ENCODE peak calls at places on chromosomes 1 and 21, in eight cellular contexts. One of them, this sample, is unnamed.

GRCh38 chr1:64042331-64043100 is 160.9 kb upstream of the UBE2U start:
- DNase-seq in suprapubic skin: peak; percentile 64
- DNase-seq in spleen: no peak
- DNase-seq in prostate gland: peak; percentile 73
- DNase-seq in HCT116: no peak
- DNase-seq in esophagus muscularis mucosa: peak; percentile 90
- DNase-seq in vagina: no peak
- DNase-seq in K562: no peak
- DNase-seq in this sample: peak; percentile 74

GRCh38 chr1:39901486-39902120 is at the start of gene MYCL:
- DNase-seq in suprapubic skin: peak; percentile 80
- DNase-seq in K562: peak; percentile 92
- DNase-seq in vagina: no peak
- DNase-seq in HCT116: peak; percentile 87
- DNase-seq in spleen: peak; percentile 90
- DNase-seq in esophagus muscularis mucosa: no peak
- DNase-seq in prostate gland: peak; percentile 94
- DNase-seq in this sample: peak; percentile 69

GRCh38 chr1:228034954-228035837 is 28.4 kb downstream of the WNT3A start:
- DNase-seq in HCT116: no peak
- DNase-seq in K562: no peak
- DNase-seq in vagina: no peak
- DNase-seq in prostate gland: no peak
- DNase-seq in suprapubic skin: peak; percentile 25
- DNase-seq in spleen: peak; percentile 40
- DNase-seq in esophagus muscularis mucosa: no peak
- DNase-seq in this sample: peak; percentile 44

GRCh38 chr1:23366598-23366997 is 3.0 kb downstream of the ZNF436 start:
- DNase-seq in prostate gland: peak; percentile 63
- DNase-seq in suprapubic skin: no peak
- DNase-seq in HCT116: no peak
- DNase-seq in K562: no peak
- DNase-seq in esophagus muscularis mucosa: no peak
- DNase-seq in spleen: no peak
- DNase-seq in vagina: no peak
- DNase-seq in this sample: no peak

GRCh38 chr1:166691476-166691875 is 147.8 kb upstream of the POGK start:
- DNase-seq in spleen: no peak
- DNase-seq in vagina: no peak
- DNase-seq in HCT116: no peak
- DNase-seq in prostate gland: no peak
- DNase-seq in suprapubic skin: no peak
- DNase-seq in esophagus muscularis mucosa: no peak
- DNase-seq in K562: no peak
- DNase-seq in this sample: no peak

GRCh38 chr1:201095581-201096531 is 16.4 kb downstream of the CACNA1S start:
- DNase-seq in spleen: no peak
- DNase-seq in K562: no peak
- DNase-seq in prostate gland: peak; percentile 19
- DNase-seq in esophagus muscularis mucosa: no peak
- DNase-seq in vagina: no peak
- DNase-seq in HCT116: no peak
- DNase-seq in suprapubic skin: no peak
- DNase-seq in this sample: no peak

GRCh38 chr1:62057631-62058290 is 136.9 kb upstream of the L1TD1 start:
- DNase-seq in prostate gland: no peak
- DNase-seq in K562: no peak
- DNase-seq in esophagus muscularis mucosa: no peak
- DNase-seq in spleen: no peak
- DNase-seq in HCT116: no peak
- DNase-seq in vagina: no peak
- DNase-seq in suprapubic skin: no peak
- DNase-seq in this sample: no peak

GRCh38 chr1:221431068-221431651 is 310.7 kb downstream of the DUSP10 start:
- DNase-seq in esophagus muscularis mucosa: no peak
- DNase-seq in HCT116: no peak
- DNase-seq in vagina: no peak
- DNase-seq in spleen: no peak
- DNase-seq in K562: no peak
- DNase-seq in prostate gland: no peak
- DNase-seq in suprapubic skin: no peak
- DNase-seq in this sample: no peak

GRCh38 chr1:204793259-204793658 is 77.4 kb upstream of the NFASC start:
- DNase-seq in K562: no peak
- DNase-seq in suprapubic skin: no peak
- DNase-seq in esophagus muscularis mucosa: no peak
- DNase-seq in spleen: no peak
- DNase-seq in HCT116: no peak
- DNase-seq in prostate gland: no peak
- DNase-seq in vagina: no peak
- DNase-seq in this sample: no peak

GRCh38 chr1:174217787-174218574 is 58.7 kb downstream of the RABGAP1L start:
- DNase-seq in spleen: no peak
- DNase-seq in HCT116: peak; percentile 21
- DNase-seq in esophagus muscularis mucosa: no peak
- DNase-seq in vagina: no peak
- DNase-seq in K562: peak; percentile 31
- DNase-seq in suprapubic skin: no peak
- DNase-seq in prostate gland: no peak
- DNase-seq in this sample: no peak

GRCh38 chr21:39647476-39647875 is 34.7 kb downstream of the B3GALT5 start:
- DNase-seq in K562: no peak
- DNase-seq in spleen: no peak
- DNase-seq in esophagus muscularis mucosa: no peak
- DNase-seq in suprapubic skin: no peak
- DNase-seq in HCT116: no peak
- DNase-seq in prostate gland: no peak
- DNase-seq in vagina: peak; percentile 31
- DNase-seq in this sample: no peak

GRCh38 chr21:36092676-36093075 is 22.9 kb downstream of the CBR1 start:
- DNase-seq in K562: no peak
- DNase-seq in vagina: no peak
- DNase-seq in esophagus muscularis mucosa: no peak
- DNase-seq in prostate gland: no peak
- DNase-seq in HCT116: no peak
- DNase-seq in suprapubic skin: no peak
- DNase-seq in spleen: no peak
- DNase-seq in this sample: no peak

GRCh38 chr1:232248276-232248803 is 381.6 kb downstream of the SIPA1L2 start:
- DNase-seq in esophagus muscularis mucosa: no peak
- DNase-seq in suprapubic skin: no peak
- DNase-seq in HCT116: no peak
- DNase-seq in spleen: no peak
- DNase-seq in prostate gland: no peak
- DNase-seq in vagina: no peak
- DNase-seq in K562: no peak
- DNase-seq in this sample: no peak

GRCh38 chr1:87473203-87473661 is 144.6 kb downstream of the LMO4 start:
- DNase-seq in prostate gland: no peak
- DNase-seq in K562: no peak
- DNase-seq in vagina: no peak
- DNase-seq in HCT116: no peak
- DNase-seq in spleen: no peak
- DNase-seq in suprapubic skin: no peak
- DNase-seq in esophagus muscularis mucosa: no peak
- DNase-seq in this sample: no peak

GRCh38 chr1:214331827-214332423 is 51.0 kb downstream of the SMYD2 start:
- DNase-seq in K562: peak; percentile 81
- DNase-seq in vagina: no peak
- DNase-seq in esophagus muscularis mucosa: no peak
- DNase-seq in spleen: no peak
- DNase-seq in prostate gland: no peak
- DNase-seq in HCT116: peak; percentile 26
- DNase-seq in suprapubic skin: no peak
- DNase-seq in this sample: no peak

GRCh38 chr1:235078927-235079381 is 49.7 kb downstream of the TOMM20 start:
- DNase-seq in vagina: no peak
- DNase-seq in HCT116: peak; percentile 33
- DNase-seq in K562: no peak
- DNase-seq in prostate gland: no peak
- DNase-seq in esophagus muscularis mucosa: no peak
- DNase-seq in spleen: no peak
- DNase-seq in suprapubic skin: no peak
- DNase-seq in this sample: no peak

GRCh38 chr1:245957446-245957845 is 549.6 kb downstream of the SMYD3 start:
- DNase-seq in suprapubic skin: no peak
- DNase-seq in esophagus muscularis mucosa: no peak
- DNase-seq in K562: no peak
- DNase-seq in vagina: no peak
- DNase-seq in spleen: no peak
- DNase-seq in prostate gland: no peak
- DNase-seq in HCT116: no peak
- DNase-seq in this sample: no peak

GRCh38 chr1:59261537-59261936 is 35.4 kb upstream of the FGGY start:
- DNase-seq in vagina: no peak
- DNase-seq in HCT116: no peak
- DNase-seq in spleen: no peak
- DNase-seq in esophagus muscularis mucosa: no peak
- DNase-seq in prostate gland: no peak
- DNase-seq in suprapubic skin: no peak
- DNase-seq in K562: no peak
- DNase-seq in this sample: no peak
- TF ChIP-seq POLR2AphosphoS5 in vagina: peak; percentile 52
- TF ChIP-seq POLR2AphosphoS5 in HCT116: no peak
- TF ChIP-seq POLR2AphosphoS5 in spleen: no peak
- TF ChIP-seq POLR2AphosphoS5 in esophagus muscularis mucosa: no peak
- TF ChIP-seq POLR2AphosphoS5 in prostate gland: peak; percentile 47
- TF ChIP-seq POLR2AphosphoS5 in suprapubic skin: no peak
- TF ChIP-seq POLR2AphosphoS5 in K562: no peak
- TF ChIP-seq POLR2AphosphoS5 in this sample: peak; percentile 35

DNA sequence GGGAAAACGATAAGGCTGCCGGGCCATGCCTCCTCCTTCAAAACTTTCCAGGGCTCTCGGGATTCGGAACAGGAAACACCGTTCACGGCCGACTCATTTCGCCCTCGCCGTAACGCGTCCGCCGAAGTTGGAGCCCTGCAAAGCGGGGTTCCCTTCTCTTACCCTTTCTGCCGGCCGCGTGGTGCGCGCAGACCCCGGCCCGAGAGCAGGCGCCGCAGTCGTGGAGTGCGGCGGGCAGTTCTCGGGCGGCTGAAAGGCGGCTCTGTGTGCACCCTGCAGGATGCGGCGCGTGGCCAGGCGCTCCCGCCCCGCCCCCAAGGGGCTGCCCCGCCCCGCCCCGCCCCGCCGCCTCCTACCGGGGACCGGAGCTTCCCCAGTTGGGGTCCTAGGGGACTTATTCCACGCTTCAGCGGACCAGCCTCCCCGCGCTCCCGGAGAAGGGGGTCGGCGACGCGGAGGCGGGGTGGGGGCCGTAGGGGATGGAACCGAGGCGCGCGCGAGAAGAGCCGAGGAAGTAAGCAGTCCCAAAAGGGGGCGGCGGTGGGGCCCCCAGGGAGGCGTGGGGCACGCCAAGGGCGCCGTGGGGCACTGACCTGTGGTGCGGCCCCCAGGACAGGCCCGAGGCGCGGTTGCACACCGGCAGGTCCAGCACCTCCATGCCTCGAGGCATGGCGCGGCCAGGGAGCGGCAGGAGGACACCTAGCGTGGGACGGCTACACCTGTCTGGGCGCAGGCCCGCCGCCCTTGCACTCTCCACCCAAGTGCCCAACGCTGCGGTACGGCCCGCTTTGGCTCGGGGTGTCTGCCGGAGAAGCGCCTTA is at the start of gene MCOLN2:
- DNase-seq in esophagus muscularis mucosa: no peak
- DNase-seq in vagina: no peak
- DNase-seq in HCT116: no peak
- DNase-seq in prostate gland: no peak
- DNase-seq in spleen: peak; percentile 89
- DNase-seq in K562: peak; percentile 52
- DNase-seq in suprapubic skin: no peak
- DNase-seq in this sample: no peak
- TF ChIP-seq POLR2A in esophagus muscularis mucosa: no peak
- TF ChIP-seq POLR2A in vagina: no peak
- TF ChIP-seq POLR2A in HCT116: no peak
- TF ChIP-seq POLR2A in prostate gland: no peak
- TF ChIP-seq POLR2A in spleen: no peak
- TF ChIP-seq POLR2A in K562: no peak
- TF ChIP-seq POLR2A in suprapubic skin: no peak
- TF ChIP-seq POLR2A in this sample: no peak

DNA sequence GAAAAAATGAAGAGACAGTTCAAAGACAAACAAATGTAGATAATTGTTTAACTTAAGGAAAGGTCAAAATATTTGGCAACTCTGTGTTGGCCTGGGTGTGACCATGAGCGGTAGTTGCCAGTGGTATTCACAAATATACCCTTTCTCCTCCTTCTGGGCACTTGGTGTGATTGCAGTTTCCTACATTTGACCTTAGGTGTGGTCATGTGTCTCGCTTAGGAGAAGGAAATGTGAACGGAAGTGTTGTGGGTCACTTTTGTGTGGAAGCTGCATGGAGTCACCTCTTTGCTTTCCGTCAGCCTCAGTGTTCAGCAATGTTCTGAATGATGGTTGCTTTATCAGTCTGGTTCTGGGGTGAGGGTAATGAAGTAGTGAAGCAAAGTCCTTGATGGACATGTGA is 3.4 kb upstream of the PCSK9 start:
- DNase-seq in HCT116: peak; percentile 34
- DNase-seq in vagina: no peak
- DNase-seq in suprapubic skin: no peak
- DNase-seq in prostate gland: no peak
- DNase-seq in esophagus muscularis mucosa: no peak
- DNase-seq in spleen: no peak
- DNase-seq in K562: peak; percentile 50
- DNase-seq in this sample: no peak
- H3K4me1 ChIP-seq in HCT116: peaks cover 42% of the 10 kb centered on the region
- H3K4me1 ChIP-seq in vagina: peaks cover 18% of the 10 kb centered on the region
- H3K4me1 ChIP-seq in suprapubic skin: peaks cover 22% of the 10 kb centered on the region
- H3K4me1 ChIP-seq in prostate gland: no peaks in the 10 kb centered on the region
- H3K4me1 ChIP-seq in esophagus muscularis mucosa: peaks cover 26% of the 10 kb centered on the region
- H3K4me1 ChIP-seq in spleen: peaks cover 27% of the 10 kb centered on the region
- H3K4me1 ChIP-seq in K562: peaks cover 29% of the 10 kb centered on the region
- H3K4me1 ChIP-seq in this sample: peaks cover 13% of the 10 kb centered on the region

DNA sequence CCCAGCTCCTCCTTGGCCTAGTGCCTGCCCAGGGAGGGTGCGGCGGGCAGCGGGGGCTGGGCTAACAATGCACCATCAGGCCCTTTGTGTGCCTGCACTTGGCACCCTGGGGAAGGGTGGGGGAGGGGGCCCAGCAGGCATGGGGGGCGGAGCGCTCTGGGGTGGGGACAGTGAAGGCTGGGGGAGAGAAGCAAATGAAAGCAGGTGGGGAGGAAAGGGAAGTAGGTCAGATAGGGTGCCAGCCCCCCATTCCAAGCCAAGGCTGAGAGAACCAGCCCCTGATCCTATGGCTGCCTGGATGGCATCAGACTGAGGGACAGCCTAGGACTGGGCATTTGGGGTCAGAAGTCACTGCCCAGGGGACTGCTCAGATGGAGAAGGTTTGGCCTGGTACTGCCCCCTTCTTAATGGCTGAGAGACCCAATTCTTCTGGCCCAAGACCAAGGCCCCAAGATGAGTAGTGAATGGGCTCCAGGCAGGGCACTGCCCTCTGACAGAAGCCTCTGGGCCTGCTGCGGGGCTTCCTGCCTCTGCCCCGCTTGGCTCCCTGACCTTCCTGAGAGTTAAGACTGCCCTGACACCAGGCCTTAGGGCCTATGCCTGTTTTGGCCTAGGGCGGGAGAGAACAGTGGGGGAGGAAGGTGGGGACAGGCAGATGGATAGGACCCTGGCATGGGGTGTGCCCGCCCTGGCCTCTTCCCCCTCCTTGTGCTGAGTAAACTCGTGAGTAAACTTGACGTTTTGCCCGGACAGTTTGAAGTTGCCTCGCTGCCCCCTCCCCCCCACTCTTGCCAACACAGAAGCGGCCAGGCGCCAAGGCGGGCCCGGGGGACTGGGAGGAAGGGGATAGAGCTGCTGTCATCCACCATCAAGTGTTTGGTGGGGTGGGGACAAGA is 2.7 kb downstream of the ZBTB7B start:
- DNase-seq in vagina: no peak
- DNase-seq in suprapubic skin: no peak
- DNase-seq in esophagus muscularis mucosa: no peak
- DNase-seq in spleen: peak; percentile 88
- DNase-seq in HCT116: no peak
- DNase-seq in prostate gland: peak; percentile 93
- DNase-seq in K562: no peak
- DNase-seq in this sample: peak; percentile 92
- TF ChIP-seq POLR2AphosphoS5 in vagina: peak; percentile 55
- TF ChIP-seq POLR2AphosphoS5 in suprapubic skin: no peak
- TF ChIP-seq POLR2AphosphoS5 in esophagus muscularis mucosa: peak; percentile 47
- TF ChIP-seq POLR2AphosphoS5 in spleen: peak; percentile 56
- TF ChIP-seq POLR2AphosphoS5 in HCT116: no peak
- TF ChIP-seq POLR2AphosphoS5 in prostate gland: peak; percentile 81
- TF ChIP-seq POLR2AphosphoS5 in K562: no peak
- TF ChIP-seq POLR2AphosphoS5 in this sample: peak; percentile 55